ENCODE peak calls at places on chromosomes 13 and 19, in four cellular contexts. One of them, this sample, is unnamed.

GRCh38 chr13:85586422-85586831 is 212.8 kb downstream of the SLITRK6 start:
- DNase-seq in NCI-H510A treated with DMSO at 0.1 percent for 48 hours: no peak
- DNase-seq in fibroblast of gingiva: no peak
- DNase-seq in KG1: no peak
- DNase-seq in this sample: no peak

GRCh38 chr13:29543230-29544215 is 52.0 kb downstream of the SLC7A1 start:
- DNase-seq in fibroblast of gingiva: no peak
- DNase-seq in KG1: no peak
- DNase-seq in NCI-H510A treated with DMSO at 0.1 percent for 48 hours: no peak
- DNase-seq in this sample: no peak

GRCh38 chr19:13557756-13558398 is 51.6 kb upstream of the CACNA1A start:
- DNase-seq in fibroblast of gingiva: no peak
- DNase-seq in NCI-H510A treated with DMSO at 0.1 percent for 48 hours: peak
- DNase-seq in KG1: no peak
- DNase-seq in this sample: no peak

GRCh38 chr13:40485611-40486517 is 180.6 kb downstream of the FOXO1 start:
- DNase-seq in fibroblast of gingiva: no peak
- DNase-seq in NCI-H510A treated with DMSO at 0.1 percent for 48 hours: no peak
- DNase-seq in KG1: no peak
- DNase-seq in this sample: no peak

GRCh38 chr19:39927524-39928356 is 6.7 kb downstream of the FCGBP start:
- DNase-seq in KG1: no peak
- DNase-seq in fibroblast of gingiva: no peak
- DNase-seq in NCI-H510A treated with DMSO at 0.1 percent for 48 hours: no peak
- DNase-seq in this sample: no peak

GRCh38 chr13:27128825-27129627 is 42.6 kb downstream of the USP12 start:
- DNase-seq in fibroblast of gingiva: no peak
- DNase-seq in KG1: no peak
- DNase-seq in NCI-H510A treated with DMSO at 0.1 percent for 48 hours: no peak
- DNase-seq in this sample: no peak

GRCh38 chr13:113647351-113648217 is 10.4 kb downstream of the ATP4B start:
- DNase-seq in KG1: no peak
- DNase-seq in fibroblast of gingiva: peak
- DNase-seq in NCI-H510A treated with DMSO at 0.1 percent for 48 hours: peak
- DNase-seq in this sample: peak

GRCh38 chr13:30978981-30979956 is 46.8 kb downstream of the TEX26 start:
- DNase-seq in KG1: no peak
- DNase-seq in fibroblast of gingiva: no peak
- DNase-seq in NCI-H510A treated with DMSO at 0.1 percent for 48 hours: no peak
- DNase-seq in this sample: peak

GRCh38 chr13:71028884-71029283 is 838.1 kb downstream of the DACH1 start:
- DNase-seq in NCI-H510A treated with DMSO at 0.1 percent for 48 hours: no peak
- DNase-seq in fibroblast of gingiva: no peak
- DNase-seq in KG1: no peak
- DNase-seq in this sample: no peak

GRCh38 chr19:44112802-44113137 is 429 bp upstream of the ZNF225 start:
- DNase-seq in KG1: no peak
- DNase-seq in NCI-H510A treated with DMSO at 0.1 percent for 48 hours: no peak
- DNase-seq in fibroblast of gingiva: no peak
- DNase-seq in this sample: no peak

GRCh38 chr13:51645154-51645650 is 60.9 kb downstream of the WDFY2 start:
- DNase-seq in KG1: no peak
- DNase-seq in NCI-H510A treated with DMSO at 0.1 percent for 48 hours: no peak
- DNase-seq in fibroblast of gingiva: peak
- DNase-seq in this sample: no peak

GRCh38 chr13:75426421-75426820 is 55.5 kb downstream of the TBC1D4 start:
- DNase-seq in fibroblast of gingiva: no peak
- DNase-seq in KG1: no peak
- DNase-seq in NCI-H510A treated with DMSO at 0.1 percent for 48 hours: no peak
- DNase-seq in this sample: no peak